ENCODE peak calls at places on chromosomes 6 and 20, in five cellular contexts. One of them, this sample, is unnamed. For H3K9me3, the result is how much of the 10 kb centered on the place peaks cover.

GRCh38 chr6:163777706-163778105 is 363.2 kb downstream of the QKI start:
- DNase-seq in IMR-90: no peak
- DNase-seq in upper lobe of right lung: no peak
- DNase-seq in ovary: no peak
- DNase-seq in mammary epithelial cell: no peak
- DNase-seq in this sample: no peak

GRCh38 chr6:107386340-107386739 is 73.0 kb downstream of the PDSS2 start:
- DNase-seq in IMR-90: no peak
- DNase-seq in upper lobe of right lung: no peak
- DNase-seq in ovary: no peak
- DNase-seq in mammary epithelial cell: peak
- DNase-seq in this sample: no peak

GRCh38 chr6:112010328-112010727 is 43.6 kb upstream of the CCN6 start:
- DNase-seq in IMR-90: no peak
- DNase-seq in upper lobe of right lung: no peak
- DNase-seq in ovary: no peak
- DNase-seq in mammary epithelial cell: peak
- DNase-seq in this sample: no peak

GRCh38 chr20:19070681-19071441 is 141.6 kb upstream of the SLC24A3 start:
- DNase-seq in IMR-90: no peak
- DNase-seq in upper lobe of right lung: no peak
- DNase-seq in ovary: no peak
- DNase-seq in mammary epithelial cell: no peak
- DNase-seq in this sample: no peak

GRCh38 chr6:145531032-145531431 is 204.3 kb downstream of the EPM2A start:
- DNase-seq in IMR-90: no peak
- DNase-seq in upper lobe of right lung: no peak
- DNase-seq in ovary: no peak
- DNase-seq in mammary epithelial cell: no peak
- DNase-seq in this sample: no peak

GRCh38 chr6:26336355-26337198 is 28.4 kb upstream of the BTN3A2 start:
- DNase-seq in IMR-90: peak
- DNase-seq in upper lobe of right lung: no peak
- DNase-seq in ovary: no peak
- DNase-seq in mammary epithelial cell: peak
- DNase-seq in this sample: no peak

GRCh38 chr20:36988494-36988966 is 37.0 kb upstream of the SAMHD1 start:
- DNase-seq in IMR-90: peak
- DNase-seq in upper lobe of right lung: no peak
- DNase-seq in ovary: no peak
- DNase-seq in mammary epithelial cell: peak
- DNase-seq in this sample: no peak

GRCh38 chr20:59667981-59668515 is 63.7 kb downstream of the PHACTR3 start:
- DNase-seq in IMR-90: no peak
- DNase-seq in upper lobe of right lung: no peak
- DNase-seq in ovary: no peak
- DNase-seq in mammary epithelial cell: no peak
- DNase-seq in this sample: no peak

GRCh38 chr6:110337481-110337880 is 20.7 kb downstream of the METTL24 start:
- DNase-seq in IMR-90: no peak
- DNase-seq in upper lobe of right lung: no peak
- DNase-seq in ovary: no peak
- DNase-seq in mammary epithelial cell: no peak
- DNase-seq in this sample: no peak

GRCh38 chr20:17505664-17506517 is 25.3 kb downstream of the BFSP1 start:
- DNase-seq in IMR-90: peak
- DNase-seq in upper lobe of right lung: no peak
- DNase-seq in ovary: no peak
- DNase-seq in mammary epithelial cell: peak
- DNase-seq in this sample: peak

GRCh38 chr20:23235173-23236027 is 115.2 kb upstream of the NXT1 start:
- DNase-seq in IMR-90: peak
- DNase-seq in upper lobe of right lung: peak
- DNase-seq in ovary: peak
- DNase-seq in mammary epithelial cell: peak
- DNase-seq in this sample: no peak

GRCh38 chr6:101826259-101826658 is 432.8 kb downstream of the GRIK2 start:
- DNase-seq in IMR-90: no peak
- DNase-seq in upper lobe of right lung: no peak
- DNase-seq in ovary: no peak
- DNase-seq in mammary epithelial cell: no peak
- DNase-seq in this sample: no peak

GRCh38 chr6:64258752-64259151 is 623.1 kb downstream of the PHF3 start:
- DNase-seq in IMR-90: no peak
- DNase-seq in upper lobe of right lung: no peak
- DNase-seq in ovary: no peak
- DNase-seq in mammary epithelial cell: no peak
- DNase-seq in this sample: no peak

GRCh38 chr6:144296973-144297372 is 11.8 kb downstream of the UTRN start:
- DNase-seq in IMR-90: no peak
- DNase-seq in upper lobe of right lung: no peak
- DNase-seq in ovary: no peak
- DNase-seq in mammary epithelial cell: no peak
- DNase-seq in this sample: no peak

GRCh38 chr20:15487682-15488081 is 1085.6 kb downstream of the KIF16B start:
- DNase-seq in IMR-90: no peak
- DNase-seq in upper lobe of right lung: no peak
- DNase-seq in ovary: no peak
- DNase-seq in mammary epithelial cell: no peak
- DNase-seq in this sample: no peak

GRCh38 chr6:42532038-42532669 is 31.7 kb upstream of the UBR2 start:
- DNase-seq in IMR-90: peak
- DNase-seq in upper lobe of right lung: no peak
- DNase-seq in ovary: no peak
- DNase-seq in mammary epithelial cell: peak
- DNase-seq in this sample: no peak

GRCh38 chr6:33965766-33966165 is 162.0 kb upstream of the MLN start:
- DNase-seq in IMR-90: no peak
- DNase-seq in upper lobe of right lung: peak
- DNase-seq in ovary: no peak
- DNase-seq in mammary epithelial cell: peak
- DNase-seq in this sample: peak

GRCh38 chr20:18679020-18679419 is 91.2 kb downstream of the DTD1 start:
- DNase-seq in IMR-90: peak
- DNase-seq in upper lobe of right lung: no peak
- DNase-seq in ovary: no peak
- DNase-seq in mammary epithelial cell: peak
- DNase-seq in this sample: no peak

GRCh38 chr6:134175532-134176282 is 123.3 kb upstream of the SLC2A12 start:
- DNase-seq in IMR-90: peak
- DNase-seq in upper lobe of right lung: peak
- DNase-seq in ovary: peak
- DNase-seq in mammary epithelial cell: peak
- DNase-seq in this sample: peak

GRCh38 chr6:125233216-125233615 is 68.6 kb downstream of the HDDC2 start:
- DNase-seq in IMR-90: no peak
- DNase-seq in upper lobe of right lung: no peak
- DNase-seq in ovary: no peak
- DNase-seq in mammary epithelial cell: no peak
- DNase-seq in this sample: no peak

GRCh38 chr6:27778625-27779417 is 133.4 kb downstream of the OR2B2 start:
- DNase-seq in IMR-90: no peak
- DNase-seq in upper lobe of right lung: no peak
- DNase-seq in ovary: no peak
- DNase-seq in mammary epithelial cell: no peak
- DNase-seq in this sample: no peak

GRCh38 chr6:1995521-1996110 is 249.8 kb downstream of the GMDS start:
- DNase-seq in IMR-90: peak
- DNase-seq in upper lobe of right lung: no peak
- DNase-seq in ovary: no peak
- DNase-seq in mammary epithelial cell: no peak
- DNase-seq in this sample: no peak

GRCh38 chr20:43975096-43975768 is 60.6 kb downstream of the TOX2 start:
- DNase-seq in IMR-90: peak
- DNase-seq in upper lobe of right lung: no peak
- DNase-seq in ovary: no peak
- DNase-seq in mammary epithelial cell: peak
- DNase-seq in this sample: no peak

GRCh38 chr6:15780437-15780836 is 117.6 kb upstream of the DTNBP1 start:
- DNase-seq in IMR-90: no peak
- DNase-seq in upper lobe of right lung: no peak
- DNase-seq in ovary: no peak
- DNase-seq in mammary epithelial cell: no peak
- DNase-seq in this sample: no peak

GRCh38 chr6:39430968-39431523 is 108.5 kb upstream of the KCNK16 start:
- DNase-seq in IMR-90: no peak
- DNase-seq in upper lobe of right lung: peak
- DNase-seq in ovary: peak
- DNase-seq in mammary epithelial cell: no peak
- DNase-seq in this sample: peak

GRCh38 chr6:11681357-11681756 is 97.2 kb downstream of the ADTRP start:
- DNase-seq in IMR-90: no peak
- DNase-seq in upper lobe of right lung: no peak
- DNase-seq in ovary: no peak
- DNase-seq in mammary epithelial cell: no peak
- DNase-seq in this sample: no peak

GRCh38 chr20:49544535-49544934 is 23.4 kb downstream of the PTGIS start:
- DNase-seq in IMR-90: no peak
- DNase-seq in upper lobe of right lung: no peak
- DNase-seq in ovary: no peak
- DNase-seq in mammary epithelial cell: no peak
- DNase-seq in this sample: no peak

GRCh38 chr6:33313709-33314514 is at the start of gene TAPBP:
- DNase-seq in IMR-90: peak
- DNase-seq in upper lobe of right lung: peak
- DNase-seq in ovary: peak
- DNase-seq in mammary epithelial cell: peak
- DNase-seq in this sample: peak

GRCh38 chr6:3259491-3259958 is 778 bp downstream of the PSMG4 start:
- DNase-seq in IMR-90: peak
- DNase-seq in upper lobe of right lung: peak
- DNase-seq in ovary: no peak
- DNase-seq in mammary epithelial cell: peak
- DNase-seq in this sample: peak

GRCh38 chr20:47785321-47785899 is at the start of gene SULF2:
- DNase-seq in IMR-90: no peak
- DNase-seq in upper lobe of right lung: no peak
- DNase-seq in ovary: peak
- DNase-seq in mammary epithelial cell: peak
- DNase-seq in this sample: peak

GRCh38 chr20:8362457-8362856 is 230.4 kb downstream of the PLCB1 start:
- DNase-seq in IMR-90: no peak
- DNase-seq in upper lobe of right lung: no peak
- DNase-seq in ovary: no peak
- DNase-seq in mammary epithelial cell: no peak
- DNase-seq in this sample: no peak

GRCh38 chr20:16368645-16369292 is 204.5 kb downstream of the KIF16B start:
- DNase-seq in IMR-90: peak
- DNase-seq in upper lobe of right lung: no peak
- DNase-seq in ovary: no peak
- DNase-seq in mammary epithelial cell: no peak
- DNase-seq in this sample: no peak

DNA sequence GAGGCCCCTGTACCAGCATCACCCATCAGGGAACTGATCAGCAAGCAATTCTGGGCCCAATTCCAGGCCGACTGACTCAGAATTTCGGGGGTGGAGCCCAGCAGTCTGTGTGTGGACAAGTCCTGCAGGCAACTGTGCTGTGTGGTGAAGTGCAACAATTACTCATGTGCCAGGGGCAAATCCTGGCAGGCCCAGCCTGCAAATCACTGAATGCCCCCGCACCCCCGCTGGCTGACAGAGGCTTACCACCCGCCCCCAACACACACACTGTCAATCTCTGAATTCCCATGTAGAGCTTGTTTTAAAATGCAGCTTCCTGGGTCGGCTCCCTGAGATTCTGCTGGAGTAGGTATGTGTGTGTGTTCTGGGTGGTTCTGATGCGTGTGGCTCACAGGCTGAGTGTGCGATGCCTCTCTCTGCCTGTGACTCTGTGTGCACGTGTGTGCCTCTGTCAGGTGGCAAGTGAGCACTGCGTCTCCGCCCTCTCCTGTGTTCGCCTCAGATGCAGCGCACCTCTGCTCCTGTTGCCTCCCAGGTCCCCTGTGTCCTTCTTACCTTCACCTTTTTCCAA is 45.4 kb downstream of the SSR1 start:
- DNase-seq in IMR-90: peak
- DNase-seq in upper lobe of right lung: no peak
- DNase-seq in ovary: no peak
- DNase-seq in mammary epithelial cell: peak
- DNase-seq in this sample: peak
- H3K9me3 ChIP-seq in IMR-90: under half
- H3K9me3 ChIP-seq in upper lobe of right lung: under half
- H3K9me3 ChIP-seq in ovary: under half
- H3K9me3 ChIP-seq in mammary epithelial cell: under half
- H3K9me3 ChIP-seq in this sample: under half

DNA sequence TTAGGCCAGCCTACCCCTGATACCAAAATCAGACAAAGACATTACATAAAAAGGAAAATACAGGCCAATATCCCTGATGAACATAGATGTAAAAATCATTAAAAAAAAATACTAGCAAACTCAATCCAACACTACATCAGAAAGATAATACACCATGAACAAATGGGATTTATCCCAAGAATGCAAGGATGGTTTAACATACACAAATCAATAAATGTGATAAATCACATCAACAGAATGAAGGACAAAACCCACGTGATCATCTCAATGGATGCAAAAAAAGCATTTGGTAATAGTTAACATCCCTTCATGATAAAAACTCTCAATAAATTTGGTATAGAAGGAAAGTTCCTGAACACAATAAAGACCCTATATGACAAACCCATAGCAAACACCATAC is 63.8 kb downstream of the SLC22A2 start:
- DNase-seq in IMR-90: no peak
- DNase-seq in upper lobe of right lung: no peak
- DNase-seq in ovary: no peak
- DNase-seq in mammary epithelial cell: no peak
- DNase-seq in this sample: no peak
- H3K9me3 ChIP-seq in IMR-90: under half
- H3K9me3 ChIP-seq in upper lobe of right lung: under half
- H3K9me3 ChIP-seq in ovary: under half
- H3K9me3 ChIP-seq in mammary epithelial cell: under half
- H3K9me3 ChIP-seq in this sample: under half

GRCh38 chr6:47200536-47201334 is 109.0 kb downstream of the TNFRSF21 start:
- DNase-seq in IMR-90: no peak
- DNase-seq in upper lobe of right lung: no peak
- DNase-seq in ovary: no peak
- DNase-seq in mammary epithelial cell: peak
- DNase-seq in this sample: no peak
- H3K9me3 ChIP-seq in IMR-90: under half
- H3K9me3 ChIP-seq in upper lobe of right lung: under half
- H3K9me3 ChIP-seq in ovary: under half
- H3K9me3 ChIP-seq in mammary epithelial cell: under half
- H3K9me3 ChIP-seq in this sample: under half

GRCh38 chr20:56223352-56223751 is 25.2 kb upstream of the MC3R start:
- DNase-seq in IMR-90: no peak
- DNase-seq in upper lobe of right lung: no peak
- DNase-seq in ovary: no peak
- DNase-seq in mammary epithelial cell: peak
- DNase-seq in this sample: no peak
- H3K9me3 ChIP-seq in IMR-90: under half
- H3K9me3 ChIP-seq in upper lobe of right lung: under half
- H3K9me3 ChIP-seq in ovary: under half
- H3K9me3 ChIP-seq in mammary epithelial cell: under half
- H3K9me3 ChIP-seq in this sample: under half

GRCh38 chr6:44207966-44208365 is 8.8 kb upstream of the MYMX start:
- DNase-seq in IMR-90: no peak
- DNase-seq in upper lobe of right lung: no peak
- DNase-seq in ovary: no peak
- DNase-seq in mammary epithelial cell: no peak
- DNase-seq in this sample: peak
- H3K9me3 ChIP-seq in IMR-90: under half
- H3K9me3 ChIP-seq in upper lobe of right lung: under half
- H3K9me3 ChIP-seq in ovary: under half
- H3K9me3 ChIP-seq in mammary epithelial cell: under half
- H3K9me3 ChIP-seq in this sample: under half

This sample was measured in kidney.